ENCODE peak calls at places on chromosomes 16 and 17, in nine cellular contexts. One of them, this sample, is unnamed.

GRCh38 chr16:81688182-81688581 is 90.9 kb upstream of the PLCG2 start:
- DNase-seq in AG04449: no peak
- DNase-seq in left ventricle myocardium inferior: no peak
- DNase-seq in dorsolateral prefrontal cortex: no peak
- DNase-seq in cardiac fibroblast: no peak
- DNase-seq in colonic mucosa: no peak
- DNase-seq in CD4-positive, alpha-beta T cell: no peak
- DNase-seq in GM20000: no peak
- DNase-seq in body of pancreas: no peak
- DNase-seq in this sample: no peak

GRCh38 chr16:58472827-58473226 is 27.1 kb upstream of the NDRG4 start:
- DNase-seq in AG04449: no peak
- DNase-seq in left ventricle myocardium inferior: no peak
- DNase-seq in dorsolateral prefrontal cortex: no peak
- DNase-seq in cardiac fibroblast: no peak
- DNase-seq in colonic mucosa: no peak
- DNase-seq in CD4-positive, alpha-beta T cell: no peak
- DNase-seq in GM20000: no peak
- DNase-seq in body of pancreas: no peak
- DNase-seq in this sample: no peak

GRCh38 chr17:77886387-77886728 is 72.1 kb upstream of the TNRC6C start:
- DNase-seq in AG04449: no peak
- DNase-seq in left ventricle myocardium inferior: peak
- DNase-seq in dorsolateral prefrontal cortex: no peak
- DNase-seq in cardiac fibroblast: no peak
- DNase-seq in colonic mucosa: peak
- DNase-seq in CD4-positive, alpha-beta T cell: no peak
- DNase-seq in GM20000: no peak
- DNase-seq in body of pancreas: no peak
- DNase-seq in this sample: no peak

GRCh38 chr16:67963325-67964321 is 4.8 kb downstream of the SLC12A4 start:
- DNase-seq in AG04449: no peak
- DNase-seq in left ventricle myocardium inferior: no peak
- DNase-seq in dorsolateral prefrontal cortex: no peak
- DNase-seq in cardiac fibroblast: no peak
- DNase-seq in colonic mucosa: no peak
- DNase-seq in CD4-positive, alpha-beta T cell: no peak
- DNase-seq in GM20000: no peak
- DNase-seq in body of pancreas: peak
- DNase-seq in this sample: no peak

GRCh38 chr17:2158011-2158410 is 103.1 kb downstream of the HIC1 start:
- DNase-seq in AG04449: peak
- DNase-seq in left ventricle myocardium inferior: no peak
- DNase-seq in dorsolateral prefrontal cortex: no peak
- DNase-seq in cardiac fibroblast: peak
- DNase-seq in colonic mucosa: no peak
- DNase-seq in CD4-positive, alpha-beta T cell: no peak
- DNase-seq in GM20000: no peak
- DNase-seq in body of pancreas: no peak
- DNase-seq in this sample: no peak

GRCh38 chr17:37502009-37502936 is 12.6 kb downstream of the DUSP14 start:
- DNase-seq in AG04449: no peak
- DNase-seq in left ventricle myocardium inferior: no peak
- DNase-seq in dorsolateral prefrontal cortex: no peak
- DNase-seq in cardiac fibroblast: no peak
- DNase-seq in colonic mucosa: no peak
- DNase-seq in CD4-positive, alpha-beta T cell: no peak
- DNase-seq in GM20000: no peak
- DNase-seq in body of pancreas: no peak
- DNase-seq in this sample: no peak

GRCh38 chr17:42275527-42276358 is 448 bp downstream of the STAT5B start:
- DNase-seq in AG04449: no peak
- DNase-seq in left ventricle myocardium inferior: no peak
- DNase-seq in dorsolateral prefrontal cortex: no peak
- DNase-seq in cardiac fibroblast: peak
- DNase-seq in colonic mucosa: peak
- DNase-seq in CD4-positive, alpha-beta T cell: peak
- DNase-seq in GM20000: peak
- DNase-seq in body of pancreas: no peak
- DNase-seq in this sample: no peak

GRCh38 chr17:50806141-50806643 is 29.2 kb upstream of the WFIKKN2 start:
- DNase-seq in AG04449: no peak
- DNase-seq in left ventricle myocardium inferior: no peak
- DNase-seq in dorsolateral prefrontal cortex: no peak
- DNase-seq in cardiac fibroblast: peak
- DNase-seq in colonic mucosa: peak
- DNase-seq in CD4-positive, alpha-beta T cell: no peak
- DNase-seq in GM20000: no peak
- DNase-seq in body of pancreas: peak
- DNase-seq in this sample: no peak

DNA sequence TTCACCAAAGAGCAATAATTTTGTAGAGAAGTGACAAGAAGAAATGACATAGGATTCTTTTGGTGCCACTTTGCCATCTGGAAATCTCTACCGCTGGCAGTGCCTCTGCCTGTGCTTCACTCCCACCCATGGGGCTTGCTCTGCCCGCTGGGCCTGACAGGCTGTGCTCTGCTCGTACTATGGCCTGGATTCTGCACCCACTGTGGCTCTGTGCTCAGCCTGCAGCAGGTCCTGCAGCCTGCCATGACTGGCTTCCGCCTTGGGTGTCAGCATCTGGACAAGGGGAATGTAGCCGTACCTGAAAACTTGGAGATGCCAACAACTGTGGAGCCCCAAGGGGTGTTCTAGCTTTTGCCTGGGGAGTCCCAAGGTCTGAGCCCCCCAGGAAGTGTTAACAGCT is 792.3 kb downstream of the CDH8 start:
- DNase-seq in AG04449: no peak
- DNase-seq in left ventricle myocardium inferior: no peak
- DNase-seq in dorsolateral prefrontal cortex: no peak
- DNase-seq in cardiac fibroblast: no peak
- DNase-seq in colonic mucosa: no peak
- DNase-seq in CD4-positive, alpha-beta T cell: no peak
- DNase-seq in GM20000: no peak
- DNase-seq in body of pancreas: no peak
- DNase-seq in this sample: no peak
- TF ChIP-seq CTCF in AG04449: no peak
- TF ChIP-seq CTCF in left ventricle myocardium inferior: no peak
- TF ChIP-seq CTCF in dorsolateral prefrontal cortex: no peak
- TF ChIP-seq CTCF in cardiac fibroblast: no peak
- TF ChIP-seq CTCF in colonic mucosa: no peak
- TF ChIP-seq CTCF in CD4-positive, alpha-beta T cell: no peak
- TF ChIP-seq CTCF in GM20000: no peak
- TF ChIP-seq CTCF in body of pancreas: no peak
- TF ChIP-seq CTCF in this sample: no peak

GRCh38 chr17:82281502-82282238 is 8.2 kb upstream of the CSNK1D start:
- DNase-seq in AG04449: no peak
- DNase-seq in left ventricle myocardium inferior: no peak
- DNase-seq in dorsolateral prefrontal cortex: no peak
- DNase-seq in cardiac fibroblast: peak
- DNase-seq in colonic mucosa: no peak
- DNase-seq in CD4-positive, alpha-beta T cell: no peak
- DNase-seq in GM20000: no peak
- DNase-seq in body of pancreas: peak
- DNase-seq in this sample: no peak

GRCh38 chr17:82283208-82283749 is 9.8 kb upstream of the CSNK1D start:
- DNase-seq in AG04449: no peak
- DNase-seq in left ventricle myocardium inferior: no peak
- DNase-seq in dorsolateral prefrontal cortex: no peak
- DNase-seq in cardiac fibroblast: peak
- DNase-seq in colonic mucosa: no peak
- DNase-seq in CD4-positive, alpha-beta T cell: no peak
- DNase-seq in GM20000: no peak
- DNase-seq in body of pancreas: no peak
- DNase-seq in this sample: no peak

GRCh38 chr17:82280537-82280936 is 7.0 kb upstream of the CSNK1D start:
- DNase-seq in AG04449: no peak
- DNase-seq in left ventricle myocardium inferior: no peak
- DNase-seq in dorsolateral prefrontal cortex: no peak
- DNase-seq in cardiac fibroblast: no peak
- DNase-seq in colonic mucosa: no peak
- DNase-seq in CD4-positive, alpha-beta T cell: no peak
- DNase-seq in GM20000: no peak
- DNase-seq in body of pancreas: no peak
- DNase-seq in this sample: no peak

GRCh38 chr17:82281076-82281475 is 7.6 kb upstream of the CSNK1D start:
- DNase-seq in AG04449: no peak
- DNase-seq in left ventricle myocardium inferior: no peak
- DNase-seq in dorsolateral prefrontal cortex: no peak
- DNase-seq in cardiac fibroblast: no peak
- DNase-seq in colonic mucosa: no peak
- DNase-seq in CD4-positive, alpha-beta T cell: no peak
- DNase-seq in GM20000: no peak
- DNase-seq in body of pancreas: no peak
- DNase-seq in this sample: no peak

DNA sequence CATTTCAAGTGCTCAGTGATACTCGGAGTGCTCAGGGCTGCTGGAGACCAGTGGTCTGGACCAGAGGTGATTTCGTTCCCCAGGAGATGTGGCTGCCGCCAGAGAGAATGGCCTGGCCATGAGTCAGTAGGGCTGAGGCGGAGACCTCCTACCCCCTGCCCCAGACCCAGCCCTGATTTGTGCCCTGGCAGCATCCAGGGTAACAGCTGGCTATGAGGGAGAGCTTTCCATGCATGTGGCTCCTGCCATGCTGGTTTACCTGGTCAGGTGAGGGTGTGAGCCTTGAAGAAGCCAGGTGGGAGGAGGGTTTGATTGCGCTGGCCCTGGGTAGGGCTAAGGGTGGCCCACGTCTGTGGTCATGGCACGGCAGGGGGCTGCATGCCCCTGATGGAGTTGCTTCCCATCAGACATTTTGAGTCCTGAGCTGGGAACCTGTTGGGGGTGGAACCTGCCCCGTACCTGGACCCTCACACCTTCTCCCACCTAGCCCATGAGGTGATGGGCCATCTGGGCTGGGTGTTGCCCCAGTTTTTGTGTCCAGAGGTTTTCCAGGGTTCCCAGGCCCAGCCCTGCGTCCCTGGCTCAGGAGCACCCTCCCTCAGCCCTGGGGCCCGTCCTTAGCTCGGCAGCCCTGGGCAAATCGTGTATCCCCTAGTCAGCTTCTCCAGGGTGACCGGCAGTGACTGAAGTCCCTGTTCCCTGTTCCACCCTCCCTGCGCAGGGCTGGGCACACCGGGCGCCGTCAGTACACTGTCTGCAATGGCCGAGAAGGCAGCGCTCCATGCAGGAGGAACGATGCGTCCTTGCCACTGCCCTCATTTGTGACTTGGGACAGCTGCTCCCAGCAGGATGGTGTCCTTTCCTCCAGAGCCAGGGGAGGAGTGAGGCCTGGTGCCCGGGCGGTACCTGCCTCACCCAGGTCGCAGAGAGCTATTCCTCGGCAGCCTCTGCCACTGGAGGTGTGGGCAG is 9.0 kb upstream of the CSNK1D start:
- DNase-seq in AG04449: no peak
- DNase-seq in left ventricle myocardium inferior: no peak
- DNase-seq in dorsolateral prefrontal cortex: no peak
- DNase-seq in cardiac fibroblast: no peak
- DNase-seq in colonic mucosa: no peak
- DNase-seq in CD4-positive, alpha-beta T cell: no peak
- DNase-seq in GM20000: no peak
- DNase-seq in body of pancreas: no peak
- DNase-seq in this sample: no peak
- TF ChIP-seq CTCF in AG04449: no peak
- TF ChIP-seq CTCF in left ventricle myocardium inferior: no peak
- TF ChIP-seq CTCF in dorsolateral prefrontal cortex: no peak
- TF ChIP-seq CTCF in cardiac fibroblast: no peak
- TF ChIP-seq CTCF in colonic mucosa: no peak
- TF ChIP-seq CTCF in CD4-positive, alpha-beta T cell: no peak
- TF ChIP-seq CTCF in GM20000: no peak
- TF ChIP-seq CTCF in body of pancreas: no peak
- TF ChIP-seq CTCF in this sample: no peak

DNA sequence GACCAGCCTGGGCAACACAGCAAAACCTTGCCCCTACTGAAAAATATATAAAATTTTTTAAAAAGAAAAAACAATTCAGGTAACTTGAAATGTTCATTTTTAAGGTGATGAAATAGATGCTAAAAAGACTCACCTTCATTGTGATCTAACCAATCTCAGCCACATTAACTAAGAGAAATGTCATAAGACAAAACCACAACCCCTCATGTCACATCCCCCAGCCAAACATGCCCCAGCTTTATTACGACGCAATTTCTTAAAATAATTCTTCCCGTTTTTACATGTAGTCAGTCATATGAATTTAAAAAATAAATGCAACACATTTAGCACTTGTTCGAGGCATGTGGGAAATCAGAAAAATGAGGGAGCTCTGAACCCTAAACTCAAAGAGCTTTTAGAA is 9.5 kb downstream of the AMFR start:
- DNase-seq in AG04449: no peak
- DNase-seq in left ventricle myocardium inferior: no peak
- DNase-seq in dorsolateral prefrontal cortex: no peak
- DNase-seq in cardiac fibroblast: no peak
- DNase-seq in colonic mucosa: no peak
- DNase-seq in CD4-positive, alpha-beta T cell: no peak
- DNase-seq in GM20000: no peak
- DNase-seq in body of pancreas: no peak
- DNase-seq in this sample: no peak
- TF ChIP-seq CTCF in AG04449: no peak
- TF ChIP-seq CTCF in left ventricle myocardium inferior: no peak
- TF ChIP-seq CTCF in dorsolateral prefrontal cortex: no peak
- TF ChIP-seq CTCF in cardiac fibroblast: no peak
- TF ChIP-seq CTCF in colonic mucosa: no peak
- TF ChIP-seq CTCF in CD4-positive, alpha-beta T cell: no peak
- TF ChIP-seq CTCF in GM20000: no peak
- TF ChIP-seq CTCF in body of pancreas: no peak
- TF ChIP-seq CTCF in this sample: no peak

GRCh38 chr17:79201536-79202227 is 127.1 kb downstream of the ENGASE start:
- DNase-seq in AG04449: no peak
- DNase-seq in left ventricle myocardium inferior: no peak
- DNase-seq in dorsolateral prefrontal cortex: no peak
- DNase-seq in cardiac fibroblast: peak
- DNase-seq in colonic mucosa: no peak
- DNase-seq in CD4-positive, alpha-beta T cell: no peak
- DNase-seq in GM20000: no peak
- DNase-seq in body of pancreas: no peak
- DNase-seq in this sample: no peak

GRCh38 chr17:79202476-79202875 is 127.9 kb downstream of the ENGASE start:
- DNase-seq in AG04449: no peak
- DNase-seq in left ventricle myocardium inferior: no peak
- DNase-seq in dorsolateral prefrontal cortex: no peak
- DNase-seq in cardiac fibroblast: peak
- DNase-seq in colonic mucosa: no peak
- DNase-seq in CD4-positive, alpha-beta T cell: no peak
- DNase-seq in GM20000: no peak
- DNase-seq in body of pancreas: no peak
- DNase-seq in this sample: no peak

GRCh38 chr17:79203016-79203415 is 128.4 kb downstream of the ENGASE start:
- DNase-seq in AG04449: no peak
- DNase-seq in left ventricle myocardium inferior: no peak
- DNase-seq in dorsolateral prefrontal cortex: no peak
- DNase-seq in cardiac fibroblast: no peak
- DNase-seq in colonic mucosa: no peak
- DNase-seq in CD4-positive, alpha-beta T cell: no peak
- DNase-seq in GM20000: no peak
- DNase-seq in body of pancreas: no peak
- DNase-seq in this sample: no peak

GRCh38 chr17:79204261-79204660 is 129.6 kb downstream of the ENGASE start:
- DNase-seq in AG04449: no peak
- DNase-seq in left ventricle myocardium inferior: no peak
- DNase-seq in dorsolateral prefrontal cortex: no peak
- DNase-seq in cardiac fibroblast: no peak
- DNase-seq in colonic mucosa: no peak
- DNase-seq in CD4-positive, alpha-beta T cell: no peak
- DNase-seq in GM20000: no peak
- DNase-seq in body of pancreas: no peak
- DNase-seq in this sample: no peak

GRCh38 chr17:79203657-79204056 is 129.0 kb downstream of the ENGASE start:
- DNase-seq in AG04449: no peak
- DNase-seq in left ventricle myocardium inferior: no peak
- DNase-seq in dorsolateral prefrontal cortex: no peak
- DNase-seq in cardiac fibroblast: no peak
- DNase-seq in colonic mucosa: no peak
- DNase-seq in CD4-positive, alpha-beta T cell: no peak
- DNase-seq in GM20000: no peak
- DNase-seq in body of pancreas: no peak
- DNase-seq in this sample: no peak
- TF ChIP-seq CTCF in AG04449: no peak
- TF ChIP-seq CTCF in left ventricle myocardium inferior: no peak
- TF ChIP-seq CTCF in dorsolateral prefrontal cortex: no peak
- TF ChIP-seq CTCF in cardiac fibroblast: no peak
- TF ChIP-seq CTCF in colonic mucosa: no peak
- TF ChIP-seq CTCF in CD4-positive, alpha-beta T cell: no peak
- TF ChIP-seq CTCF in GM20000: no peak
- TF ChIP-seq CTCF in body of pancreas: no peak
- TF ChIP-seq CTCF in this sample: no peak

This sample was measured in activated B cell treated with CpG ODN at 0.5 μM for 24 hours.